ENCODE peak calls at places on chromosome 7, in nine cellular contexts. E is NCI-H1092 treated with DMSO at 0.1 percent for 48 hours; W is astrocyte of the spinal cord; F is stimulated activated CD8-positive, alpha-beta memory T cell treated with anti-CD3 and anti-CD28 coated beads, Interleukin-4, amount 100 ng/mL, for 24 hours; R is pancreas; M is stimulated activated CD4-positive, alpha-beta T cell treated with anti-CD3 and anti-CD28 coated beads, Interleukin-1b, Interleukin-23, amount 100 ng/mL, for 1 hour; N is ureter; U is astrocyte of the cerebellum; J is neural crest cell. A is an unnamed sample.

GRCh38 chr7:47386273-47386820 is 195.6 kb downstream of the TNS3 start:
- DNase-seq in E (no peak), N (no peak), U (no peak), J (no peak), R (no peak), M (no peak), W (no peak), F (no peak), A (no peak)

GRCh38 chr7:917255-918117 is 37.0 kb downstream of the ADAP1 start:
- DNase-seq in E (no peak), R (no peak), U (no peak), N (no peak), M (no peak), J (no peak), F (no peak), W (no peak), A (no peak)

GRCh38 chr7:129270077-129270476 is 45.2 kb downstream of the AHCYL2 start:
- DNase-seq in W (no peak), F (no peak), E (no peak), R (no peak), U (no peak), M (no peak), J (no peak), N (no peak), A (no peak)

GRCh38 chr7:36906448-36906847 is 182.2 kb upstream of the AOAH start:
- DNase-seq in U (no peak), F (no peak), R (no peak), N (no peak), M (no peak), E (no peak), W (no peak), J (no peak), A (no peak)

GRCh38 chr7:103521917-103522316 is 75.9 kb upstream of the SLC26A5 start:
- DNase-seq in F (no peak), J (no peak), N (no peak), W (no peak), R (no peak), E (no peak), M (no peak), U (no peak), A (no peak)

GRCh38 chr7:31687024-31687423 is at the start of gene PPP1R17:
- DNase-seq in F (no peak), M (no peak), J (no peak), W (no peak), E (peak), N (no peak), U (no peak), R (no peak), A (no peak)

GRCh38 chr7:114986805-114987204 is 64.9 kb downstream of the MDFIC start:
- DNase-seq in N (no peak), J (no peak), F (no peak), M (no peak), W (peak), R (no peak), E (no peak), U (no peak), A (no peak)

GRCh38 chr7:132061931-132062330 is 505.5 kb upstream of the PODXL start:
- DNase-seq in E (no peak), U (no peak), F (no peak), W (no peak), M (no peak), N (no peak), J (no peak), R (no peak), A (no peak)

GRCh38 chr7:88203401-88203800 is 16.4 kb downstream of the SRI start:
- DNase-seq in J (no peak), W (no peak), M (no peak), R (no peak), E (no peak), F (no peak), U (no peak), N (no peak), A (no peak)

GRCh38 chr7:102891693-102892261 is 21.0 kb upstream of the LRRC17 start:
- DNase-seq in F (no peak), M (no peak), W (peak), U (peak), E (peak), R (peak), N (peak), J (no peak), A (no peak)

GRCh38 chr7:114759347-114760062 is 162.4 kb upstream of the MDFIC start:
- DNase-seq in R (no peak), N (no peak), U (no peak), J (no peak), F (no peak), M (no peak), E (peak), W (peak), A (no peak)

GRCh38 chr7:141290365-141290764 is 216.5 kb downstream of the TMEM178B start:
- DNase-seq in N (no peak), R (no peak), W (no peak), J (no peak), M (no peak), U (no peak), E (no peak), F (no peak), A (no peak)

GRCh38 chr7:28711096-28711495 is 247.0 kb downstream of the TRIL start:
- DNase-seq in U (no peak), J (no peak), M (no peak), R (no peak), E (no peak), F (no peak), W (no peak), N (no peak), A (no peak)

GRCh38 chr7:37421820-37422219 is 26.8 kb downstream of the ELMO1 start:
- DNase-seq in J (no peak), U (no peak), W (no peak), E (no peak), N (no peak), M (no peak), F (no peak), R (no peak), A (no peak)

GRCh38 chr7:127591189-127591588 is 2.3 kb upstream of the FSCN3 start:
- DNase-seq in F (no peak), R (no peak), U (no peak), J (no peak), M (no peak), N (no peak), E (no peak), W (no peak), A (no peak)

GRCh38 chr7:158074896-158075632 is 512.6 kb downstream of the PTPRN2 start:
- DNase-seq in E (peak), J (no peak), N (no peak), M (no peak), W (no peak), U (no peak), R (no peak), F (no peak), A (no peak)

GRCh38 chr7:124338861-124339260 is 306.0 kb upstream of the TMEM229A start:
- DNase-seq in F (no peak), R (no peak), E (no peak), M (no peak), J (no peak), N (no peak), W (no peak), U (no peak), A (no peak)

GRCh38 chr7:150964593-150965111 is 13.5 kb downstream of the KCNH2 start:
- DNase-seq in R (no peak), M (no peak), N (no peak), W (no peak), E (peak), J (no peak), F (no peak), U (no peak), A (no peak)

GRCh38 chr7:146321301-146321700 is 204.7 kb downstream of the CNTNAP2 start:
- DNase-seq in R (no peak), N (no peak), M (no peak), F (no peak), J (no peak), E (peak), W (no peak), U (no peak), A (no peak)

GRCh38 chr7:19145429-19146201 is 394 bp upstream of the FERD3L start:
- DNase-seq in J (peak), N (no peak), W (no peak), F (no peak), M (no peak), E (peak), U (no peak), R (no peak), A (no peak)

GRCh38 chr7:102253076-102253972 is 33.3 kb upstream of the SH2B2 start:
- DNase-seq in N (no peak), U (no peak), W (no peak), R (peak), E (no peak), M (no peak), J (no peak), F (no peak), A (no peak)

GRCh38 chr7:99024066-99024465 is 119.8 kb downstream of the SMURF1 start:
- DNase-seq in M (no peak), W (peak), E (no peak), F (no peak), U (no peak), J (no peak), R (no peak), N (no peak), A (no peak)

GRCh38 chr7:100190059-100190711 is 12.5 kb downstream of the STAG3 start:
- DNase-seq in U (peak), R (no peak), W (peak), J (no peak), F (no peak), E (no peak), M (no peak), N (no peak), A (no peak)

GRCh38 chr7:28551311-28551710 is 139.0 kb downstream of the CREB5 start:
- DNase-seq in R (no peak), J (no peak), E (no peak), N (no peak), U (peak), F (no peak), W (no peak), M (no peak), A (no peak)

GRCh38 chr7:30770936-30771858 is at the start of gene MINDY4:
- DNase-seq in E (peak), W (peak), F (peak), U (peak), R (peak), M (peak), N (peak), J (peak), A (peak)

GRCh38 chr7:96297873-96298272 is 24.0 kb downstream of the SLC25A13 start:
- DNase-seq in N (no peak), U (no peak), M (no peak), E (no peak), R (no peak), J (no peak), F (no peak), W (no peak), A (no peak)

GRCh38 chr7:75818462-75818861 is 4.9 kb upstream of the CCL24 start:
- DNase-seq in R (no peak), J (no peak), F (no peak), N (no peak), M (no peak), E (no peak), W (no peak), U (no peak), A (no peak)

GRCh38 chr7:149790146-149790548 is 16.8 kb upstream of the ZNF467 start:
- DNase-seq in F (no peak), M (no peak), E (no peak), J (peak), U (no peak), W (no peak), R (peak), N (no peak), A (peak)

A was measured in lung.